ENCODE peak calls at places on chromosomes 5 and 9, in four cellular contexts. E, F, T and V are unnamed samples.

GRCh38 chr9:129381481-129381957 is 203.5 kb upstream of the IER5L start:
- DNase-seq in E (no peak), F (no peak), T (no peak), V (no peak)

GRCh38 chr9:111599092-111599947 is at the start of gene PTGR1:
- DNase-seq in E (peak; percentile 86), F (peak; percentile 93), T (peak; percentile 64), V (peak; percentile 78)

GRCh38 chr5:62593331-62593730 is 14.7 kb downstream of the LRRC70 start:
- DNase-seq in E (peak; percentile 24), F (no peak), T (no peak), V (no peak)

GRCh38 chr5:93461751-93462150 is 119.3 kb downstream of the NR2F1-AS1 start:
- DNase-seq in E (peak; percentile 51), F (no peak), T (no peak), V (no peak)

GRCh38 chr9:37761511-37761910 is 7.9 kb downstream of the TRMT10B start:
- DNase-seq in E (peak; percentile 83), F (no peak), T (no peak), V (no peak)

GRCh38 chr9:11335011-11335410 is 722.2 kb upstream of the PTPRD start:
- DNase-seq in E (no peak), F (no peak), T (no peak), V (no peak)

GRCh38 chr9:81868145-81868544 is 60.1 kb upstream of the SPATA31D4 start:
- DNase-seq in E (peak; percentile 19), F (no peak), T (no peak), V (peak; percentile 70)

GRCh38 chr5:132086277-132086794 is 12.7 kb downstream of the CSF2 start:
- DNase-seq in E (peak; percentile 88), F (peak; percentile 13), T (no peak), V (peak; percentile 97)

GRCh38 chr9:72041775-72042194 is 18.6 kb downstream of the C9orf57 start:
- DNase-seq in E (peak; percentile 79), F (no peak), T (peak; percentile 53), V (peak; percentile 81)

GRCh38 chr9:24516463-24516862 is 29.2 kb downstream of the IZUMO3 start:
- DNase-seq in E (no peak), F (no peak), T (no peak), V (no peak)

GRCh38 chr5:123549256-123549904 is 37.4 kb downstream of the CSNK1G3 start:
- DNase-seq in E (no peak), F (no peak), T (no peak), V (no peak)

GRCh38 chr9:9949948-9950347 is 662.9 kb downstream of the PTPRD start:
- DNase-seq in E (peak; percentile 12), F (peak; percentile 52), T (peak; percentile 69), V (no peak)

GRCh38 chr5:125120012-125120411 is 373.6 kb upstream of the ZNF608 start:
- DNase-seq in E (no peak), F (peak; percentile 50), T (no peak), V (no peak)

GRCh38 chr9:113796651-113797426 is 79.3 kb upstream of the ZNF618 start:
- DNase-seq in E (no peak), F (no peak), T (no peak), V (no peak)

GRCh38 chr9:104903609-104904008 is 24.3 kb downstream of the ABCA1 start:
- DNase-seq in E (no peak), F (peak; percentile 66), T (peak; percentile 74), V (peak; percentile 88)

GRCh38 chr5:55027589-55027988 is 3.5 kb downstream of the GZMK start:
- DNase-seq in E (no peak), F (no peak), T (no peak), V (no peak)

GRCh38 chr5:33488558-33489355 is 48.0 kb downstream of the TARS1 start:
- DNase-seq in E (no peak), F (no peak), T (no peak), V (no peak)

GRCh38 chr5:114335391-114335790 is 26.5 kb upstream of the KCNN2 start:
- DNase-seq in E (peak; percentile 9), F (no peak), T (no peak), V (no peak)

GRCh38 chr9:91720746-91721705 is 229.0 kb downstream of the ROR2 start:
- DNase-seq in E (no peak), F (peak; percentile 80), T (no peak), V (no peak)

GRCh38 chr9:110626109-110626829 is 42.3 kb upstream of the MUSK start:
- DNase-seq in E (peak; percentile 89), F (peak; percentile 27), T (no peak), V (no peak)

GRCh38 chr5:150615141-150615699 is 25.2 kb upstream of the SYNPO start:
- DNase-seq in E (peak; percentile 68), F (no peak), T (no peak), V (no peak)

GRCh38 chr5:122999947-123000563 is 36.5 kb downstream of the PPIC start:
- DNase-seq in E (peak; percentile 55), F (peak; percentile 77), T (no peak), V (no peak)

GRCh38 chr9:94869415-94869838 is 142.9 kb downstream of the AOPEP start:
- DNase-seq in E (no peak), F (no peak), T (no peak), V (no peak)

GRCh38 chr9:73050062-73050814 is 97.4 kb upstream of the ALDH1A1 start:
- DNase-seq in E (peak; percentile 70), F (no peak), T (no peak), V (no peak)

GRCh38 chr9:128128836-128129590 is 1.5 kb upstream of the PTGES2 start:
- DNase-seq in E (no peak), F (no peak), T (peak; percentile 68), V (no peak)

GRCh38 chr9:32550046-32550608 is 2.0 kb upstream of the SMIM27 start:
- DNase-seq in E (peak; percentile 24), F (peak; percentile 58), T (no peak), V (no peak)

GRCh38 chr5:71757590-71758543 is 38.8 kb downstream of the CARTPT start:
- DNase-seq in E (peak; percentile 55), F (peak; percentile 75), T (peak; percentile 78), V (peak; percentile 3)

GRCh38 chr9:70484232-70485130 is 70.0 kb upstream of the KLF9 start:
- DNase-seq in E (peak; percentile 79), F (peak; percentile 74), T (peak; percentile 77), V (peak; percentile 35)

GRCh38 chr5:171483453-171484177 is 64.2 kb downstream of the FGF18 start:
- DNase-seq in E (peak; percentile 47), F (no peak), T (no peak), V (no peak)

GRCh38 chr9:117205806-117206205 is 209.1 kb downstream of the ASTN2 start:
- DNase-seq in E (no peak), F (no peak), T (no peak), V (no peak)

GRCh38 chr9:125506045-125506444 is 201.0 kb downstream of the MAPKAP1 start:
- DNase-seq in E (peak; percentile 26), F (no peak), T (no peak), V (no peak)

GRCh38 chr5:31962321-31962720 is 211.8 kb downstream of the GOLPH3 start:
- DNase-seq in E (no peak), F (peak; percentile 57), T (no peak), V (no peak)

GRCh38 chr5:35736280-35736679 is 118.6 kb downstream of the SPEF2 start:
- DNase-seq in E (no peak), F (no peak), T (no peak), V (no peak)

GRCh38 chr5:72598461-72599433 is 91.5 kb upstream of the ZNF366 start:
- DNase-seq in E (peak; percentile 59), F (peak; percentile 42), T (no peak), V (peak; percentile 26)

GRCh38 chr9:114606597-114607207 is 4.4 kb upstream of the TMEM268 start:
- DNase-seq in E (peak; percentile 97), F (no peak), T (no peak), V (no peak)

GRCh38 chr5:179284751-179285191 is 60.5 kb downstream of the ADAMTS2 start:
- DNase-seq in E (no peak), F (no peak), T (peak; percentile 95), V (no peak)